ENCODE peak calls at places on chromosomes 4 and X, in nine cellular contexts. L is epithelial cell of prostate, J is SJSA1, B is mucosa of gallbladder, C is NCI-H524 treated with DMSO at 0.1 percent for 48 hours, H is H4, Y is PC-9, F is kidney, D is NCI-H1092 treated with DMSO at 0.1 percent for 48 hours. A is an unnamed sample.

GRCh38 chrX:139202742-139203410 is 327.7 kb upstream of the F9 start:
- DNase-seq in Y (no peak), D (no peak), C (no peak), B (no peak), H (no peak), L (no peak), F (peak), J (no peak), A (no peak)

GRCh38 chrX:131083510-131084142 is 25.5 kb downstream of the ARHGAP36 start:
- DNase-seq in D (no peak), C (no peak), H (no peak), F (peak), J (no peak), Y (no peak), L (no peak), B (no peak), A (no peak)

GRCh38 chrX:67563469-67564448 is 19.9 kb downstream of the AR start:
- DNase-seq in J (no peak), L (no peak), C (no peak), F (no peak), H (peak), D (no peak), B (no peak), Y (no peak), A (no peak)

GRCh38 chrX:65871671-65872311 is 168.1 kb downstream of the VSIG4 start:
- DNase-seq in D (no peak), H (peak), L (peak), C (no peak), F (no peak), B (peak), J (peak), Y (peak), A (no peak)

GRCh38 chrX:28133763-28134162 is 152.5 kb upstream of the DCAF8L1 start:
- DNase-seq in F (no peak), B (no peak), D (no peak), J (no peak), C (no peak), L (no peak), Y (no peak), H (no peak), A (no peak)

GRCh38 chr4:5757091-5757490 is 46.1 kb downstream of the EVC start:
- DNase-seq in C (no peak), L (no peak), B (no peak), Y (no peak), J (no peak), H (no peak), D (no peak), F (no peak), A (no peak)

GRCh38 chr4:139754913-139755312 is 89.3 kb downstream of the MGST2 start:
- DNase-seq in F (no peak), C (no peak), J (no peak), B (no peak), H (no peak), L (no peak), D (no peak), Y (no peak), A (no peak)

GRCh38 chr4:144356941-144357381 is 216.4 kb upstream of the GYPA start:
- DNase-seq in H (no peak), L (no peak), F (no peak), C (no peak), Y (no peak), J (peak), D (no peak), B (no peak), A (peak)

GRCh38 chr4:128653514-128654420 is 155.7 kb upstream of the JADE1 start:
- DNase-seq in B (peak), F (peak), D (peak), L (no peak), C (no peak), H (no peak), Y (no peak), J (no peak), A (no peak)

GRCh38 chrX:54920610-54921426 is at the start of gene TRO:
- DNase-seq in C (peak), Y (no peak), J (no peak), H (no peak), B (no peak), L (no peak), D (peak), F (no peak), A (peak)

GRCh38 chr4:111650553-111651183 is 494.6 kb upstream of the FAM241A start:
- DNase-seq in L (no peak), H (no peak), Y (no peak), B (no peak), F (no peak), C (no peak), D (no peak), J (no peak), A (no peak)

GRCh38 chr4:8254076-8254475 is 15.5 kb upstream of the HTRA3 start:
- DNase-seq in F (no peak), C (no peak), H (no peak), Y (no peak), L (peak), B (no peak), D (no peak), J (no peak), A (no peak)

GRCh38 chr4:34972189-34972588 is 1272.1 kb downstream of the ARAP2 start:
- DNase-seq in B (no peak), C (no peak), D (peak), H (peak), Y (no peak), F (no peak), L (peak), J (no peak), A (peak)

GRCh38 chr4:8010618-8011017 is 71.0 kb upstream of the AFAP1 start:
- DNase-seq in B (peak), H (peak), J (no peak), C (peak), Y (no peak), D (peak), F (peak), L (no peak), A (peak)

GRCh38 chrX:64428371-64428770 is 33.1 kb upstream of the MTMR8 start:
- DNase-seq in J (no peak), H (no peak), F (no peak), Y (no peak), C (no peak), B (no peak), L (no peak), D (no peak), A (no peak)

GRCh38 chr4:77073106-77073858 is 2.5 kb downstream of the CCNI start:
- DNase-seq in L (no peak), J (no peak), D (no peak), H (no peak), Y (no peak), F (no peak), B (no peak), C (no peak), A (no peak)

GRCh38 chr4:174324246-174324645 is 40.5 kb downstream of the CEP44 start:
- DNase-seq in H (no peak), Y (no peak), J (no peak), D (no peak), C (no peak), L (no peak), B (no peak), F (no peak), A (no peak)

GRCh38 chr4:185549095-185549494 is 13.8 kb upstream of the PDLIM3 start:
- DNase-seq in L (no peak), F (no peak), B (no peak), Y (no peak), J (no peak), D (no peak), H (no peak), C (no peak), A (no peak)

GRCh38 chrX:134936542-134936941 is 54.2 kb upstream of the SMIM10 start:
- DNase-seq in C (no peak), Y (peak), F (no peak), J (no peak), B (no peak), H (peak), D (no peak), L (no peak), A (peak)

GRCh38 chr4:163548481-163549243 is 54.2 kb downstream of the TMA16 start:
- DNase-seq in C (no peak), D (peak), F (no peak), B (peak), Y (peak), L (no peak), J (no peak), H (peak), A (peak)

GRCh38 chr4:4914059-4914820 is 54.8 kb downstream of the MSX1 start:
- DNase-seq in Y (no peak), L (no peak), H (peak), C (no peak), B (no peak), F (no peak), J (no peak), D (no peak), A (peak)

GRCh38 chrX:68304602-68305001 is 128.7 kb downstream of the OPHN1 start:
- DNase-seq in F (no peak), L (no peak), B (no peak), D (no peak), C (no peak), H (no peak), Y (no peak), J (no peak), A (no peak)

A was measured in Daoy.